ENCODE peak calls at places on chromosomes 12 and 14, in nine cellular contexts. One of them, this sample, is unnamed.

GRCh38 chr14:72064501-72064900 is 132.3 kb downstream of the RGS6 start:
- DNase-seq in ovary: no peak
- DNase-seq in DND-41: no peak
- DNase-seq in iPS DF 6.9: no peak
- DNase-seq in heart left ventricle: no peak
- DNase-seq in A549: no peak
- DNase-seq in CD4-positive, CD25-positive, alpha-beta regulatory T cell: no peak
- DNase-seq in effector memory CD4-positive, alpha-beta T cell: no peak
- DNase-seq in fibroblast of lung: no peak
- DNase-seq in this sample: no peak

GRCh38 chr14:45201908-45202307 is 51.1 kb downstream of the MIS18BP1 start:
- DNase-seq in A549: no peak
- DNase-seq in iPS DF 6.9: no peak
- DNase-seq in ovary: no peak
- DNase-seq in DND-41: peak; percentile 55
- DNase-seq in CD4-positive, CD25-positive, alpha-beta regulatory T cell: no peak
- DNase-seq in heart left ventricle: no peak
- DNase-seq in fibroblast of lung: peak; percentile 21
- DNase-seq in effector memory CD4-positive, alpha-beta T cell: no peak
- DNase-seq in this sample: no peak

GRCh38 chr12:57416039-57416996 is 14.5 kb downstream of the R3HDM2 start:
- DNase-seq in A549: no peak
- DNase-seq in ovary: no peak
- DNase-seq in iPS DF 6.9: no peak
- DNase-seq in heart left ventricle: no peak
- DNase-seq in fibroblast of lung: peak; percentile 30
- DNase-seq in CD4-positive, CD25-positive, alpha-beta regulatory T cell: no peak
- DNase-seq in DND-41: no peak
- DNase-seq in effector memory CD4-positive, alpha-beta T cell: no peak
- DNase-seq in this sample: no peak

GRCh38 chr12:5910790-5911548 is 34.1 kb downstream of the ANO2 start:
- DNase-seq in effector memory CD4-positive, alpha-beta T cell: no peak
- DNase-seq in fibroblast of lung: no peak
- DNase-seq in iPS DF 6.9: no peak
- DNase-seq in CD4-positive, CD25-positive, alpha-beta regulatory T cell: no peak
- DNase-seq in ovary: no peak
- DNase-seq in heart left ventricle: no peak
- DNase-seq in A549: no peak
- DNase-seq in DND-41: no peak
- DNase-seq in this sample: no peak

GRCh38 chr12:103858953-103859601 is 18.0 kb upstream of the NT5DC3 start:
- DNase-seq in iPS DF 6.9: no peak
- DNase-seq in A549: peak; percentile 73
- DNase-seq in ovary: peak; percentile 42
- DNase-seq in CD4-positive, CD25-positive, alpha-beta regulatory T cell: no peak
- DNase-seq in effector memory CD4-positive, alpha-beta T cell: no peak
- DNase-seq in heart left ventricle: peak; percentile 76
- DNase-seq in DND-41: no peak
- DNase-seq in fibroblast of lung: peak; percentile 97
- DNase-seq in this sample: no peak

GRCh38 chr12:61367281-61367785 is 892.9 kb upstream of the USP15 start:
- DNase-seq in heart left ventricle: no peak
- DNase-seq in DND-41: no peak
- DNase-seq in ovary: no peak
- DNase-seq in iPS DF 6.9: no peak
- DNase-seq in A549: no peak
- DNase-seq in effector memory CD4-positive, alpha-beta T cell: no peak
- DNase-seq in fibroblast of lung: no peak
- DNase-seq in CD4-positive, CD25-positive, alpha-beta regulatory T cell: no peak
- DNase-seq in this sample: no peak

GRCh38 chr12:5166976-5167375 is 123.3 kb downstream of the KCNA5 start:
- DNase-seq in effector memory CD4-positive, alpha-beta T cell: no peak
- DNase-seq in ovary: no peak
- DNase-seq in DND-41: no peak
- DNase-seq in iPS DF 6.9: no peak
- DNase-seq in A549: no peak
- DNase-seq in heart left ventricle: no peak
- DNase-seq in fibroblast of lung: peak; percentile 91
- DNase-seq in CD4-positive, CD25-positive, alpha-beta regulatory T cell: no peak
- DNase-seq in this sample: no peak

GRCh38 chr12:50101663-50102062 is 2.1 kb upstream of the GPD1 start:
- DNase-seq in ovary: no peak
- DNase-seq in iPS DF 6.9: no peak
- DNase-seq in CD4-positive, CD25-positive, alpha-beta regulatory T cell: no peak
- DNase-seq in A549: peak; percentile 65
- DNase-seq in heart left ventricle: no peak
- DNase-seq in effector memory CD4-positive, alpha-beta T cell: no peak
- DNase-seq in DND-41: no peak
- DNase-seq in fibroblast of lung: peak; percentile 60
- DNase-seq in this sample: no peak

GRCh38 chr14:104281768-104282301 is 143.4 kb downstream of the KIF26A start:
- DNase-seq in DND-41: no peak
- DNase-seq in A549: no peak
- DNase-seq in effector memory CD4-positive, alpha-beta T cell: no peak
- DNase-seq in iPS DF 6.9: no peak
- DNase-seq in CD4-positive, CD25-positive, alpha-beta regulatory T cell: no peak
- DNase-seq in heart left ventricle: peak; percentile 17
- DNase-seq in fibroblast of lung: no peak
- DNase-seq in ovary: peak; percentile 9
- DNase-seq in this sample: peak; percentile 4

GRCh38 chr14:90759370-90760054 is 56.7 kb downstream of the TTC7B start:
- DNase-seq in heart left ventricle: peak; percentile 65
- DNase-seq in ovary: no peak
- DNase-seq in CD4-positive, CD25-positive, alpha-beta regulatory T cell: no peak
- DNase-seq in DND-41: no peak
- DNase-seq in fibroblast of lung: no peak
- DNase-seq in iPS DF 6.9: no peak
- DNase-seq in effector memory CD4-positive, alpha-beta T cell: no peak
- DNase-seq in A549: no peak
- DNase-seq in this sample: no peak

GRCh38 chr12:32765906-32766305 is 10.2 kb upstream of the YARS2 start:
- DNase-seq in CD4-positive, CD25-positive, alpha-beta regulatory T cell: no peak
- DNase-seq in A549: no peak
- DNase-seq in ovary: no peak
- DNase-seq in effector memory CD4-positive, alpha-beta T cell: no peak
- DNase-seq in iPS DF 6.9: no peak
- DNase-seq in fibroblast of lung: peak; percentile 33
- DNase-seq in heart left ventricle: no peak
- DNase-seq in DND-41: no peak
- DNase-seq in this sample: no peak

GRCh38 chr14:104228716-104229620 is 90.6 kb downstream of the KIF26A start:
- DNase-seq in iPS DF 6.9: no peak
- DNase-seq in heart left ventricle: no peak
- DNase-seq in effector memory CD4-positive, alpha-beta T cell: no peak
- DNase-seq in CD4-positive, CD25-positive, alpha-beta regulatory T cell: no peak
- DNase-seq in DND-41: no peak
- DNase-seq in A549: no peak
- DNase-seq in ovary: peak; percentile 14
- DNase-seq in fibroblast of lung: no peak
- DNase-seq in this sample: no peak

GRCh38 chr14:89915114-89915878 is 39.2 kb downstream of the EFCAB11 start:
- DNase-seq in ovary: peak; percentile 60
- DNase-seq in CD4-positive, CD25-positive, alpha-beta regulatory T cell: peak; percentile 24
- DNase-seq in heart left ventricle: peak; percentile 33
- DNase-seq in DND-41: peak; percentile 73
- DNase-seq in iPS DF 6.9: no peak
- DNase-seq in effector memory CD4-positive, alpha-beta T cell: peak; percentile 37
- DNase-seq in A549: peak; percentile 46
- DNase-seq in fibroblast of lung: peak; percentile 84
- DNase-seq in this sample: no peak

GRCh38 chr12:88208661-88209060 is 66.6 kb downstream of the TMTC3 start:
- DNase-seq in ovary: no peak
- DNase-seq in A549: no peak
- DNase-seq in DND-41: no peak
- DNase-seq in iPS DF 6.9: no peak
- DNase-seq in CD4-positive, CD25-positive, alpha-beta regulatory T cell: no peak
- DNase-seq in fibroblast of lung: no peak
- DNase-seq in heart left ventricle: no peak
- DNase-seq in effector memory CD4-positive, alpha-beta T cell: no peak
- DNase-seq in this sample: no peak

DNA sequence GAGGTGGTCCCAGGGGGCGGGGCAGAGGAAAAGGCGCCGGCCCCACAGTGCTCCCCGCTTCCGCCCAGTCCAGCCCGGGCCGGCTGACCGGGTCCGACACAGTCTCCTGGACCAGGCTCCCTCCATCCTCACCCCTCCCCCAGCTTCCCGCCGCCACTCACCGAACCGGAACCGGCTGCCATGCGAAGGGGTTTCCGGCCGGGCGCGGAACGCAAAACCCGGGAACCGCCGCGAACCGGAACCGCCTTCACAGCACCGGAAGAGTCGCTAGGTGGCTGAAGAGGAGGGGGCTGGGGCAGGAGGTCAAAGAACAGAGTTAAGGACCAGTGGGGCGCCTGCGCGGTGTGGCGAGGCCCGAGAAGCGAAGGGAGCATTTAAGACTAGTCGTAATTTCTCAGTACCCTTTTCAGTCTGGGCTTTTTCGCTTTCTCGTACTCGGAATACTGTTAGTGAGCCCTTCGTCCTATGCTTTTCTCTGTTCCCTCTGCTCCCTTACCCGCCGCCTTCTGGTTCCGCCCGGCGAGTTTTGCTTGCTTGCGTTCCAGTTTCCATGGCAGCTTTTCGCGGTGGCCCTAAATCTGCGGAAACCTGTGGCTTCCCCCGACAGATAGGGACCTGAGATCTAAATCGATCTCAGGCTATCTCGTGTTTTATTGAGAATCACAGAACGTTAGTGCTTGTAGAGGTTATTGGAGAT is at the start of gene SENP1:
- DNase-seq in DND-41: peak; percentile 91
- DNase-seq in ovary: peak; percentile 89
- DNase-seq in effector memory CD4-positive, alpha-beta T cell: peak; percentile 83
- DNase-seq in fibroblast of lung: peak; percentile 91
- DNase-seq in iPS DF 6.9: peak; percentile 70
- DNase-seq in CD4-positive, CD25-positive, alpha-beta regulatory T cell: peak; percentile 83
- DNase-seq in heart left ventricle: peak; percentile 91
- DNase-seq in A549: peak; percentile 86
- DNase-seq in this sample: peak; percentile 90
- H3K4me3 ChIP-seq in DND-41: peak within 1 kb of the TSS; percentile 78
- H3K4me3 ChIP-seq in ovary: peak within 1 kb of the TSS; percentile 75
- H3K4me3 ChIP-seq in effector memory CD4-positive, alpha-beta T cell: peak within 1 kb of the TSS; percentile 87
- H3K4me3 ChIP-seq in fibroblast of lung: peak within 1 kb of the TSS; percentile 64
- H3K4me3 ChIP-seq in iPS DF 6.9: peak within 1 kb of the TSS; percentile 92
- H3K4me3 ChIP-seq in CD4-positive, CD25-positive, alpha-beta regulatory T cell: peak within 1 kb of the TSS; percentile 91
- H3K4me3 ChIP-seq in heart left ventricle: peak within 1 kb of the TSS; percentile 98
- H3K4me3 ChIP-seq in A549: peak within 1 kb of the TSS; percentile 93
- H3K4me3 ChIP-seq in this sample: peak within 1 kb of the TSS; percentile 86

GRCh38 chr14:58540693-58541092 is 97.1 kb upstream of the DACT1 start:
- DNase-seq in iPS DF 6.9: no peak
- DNase-seq in ovary: no peak
- DNase-seq in effector memory CD4-positive, alpha-beta T cell: no peak
- DNase-seq in A549: no peak
- DNase-seq in CD4-positive, CD25-positive, alpha-beta regulatory T cell: no peak
- DNase-seq in fibroblast of lung: no peak
- DNase-seq in DND-41: no peak
- DNase-seq in heart left ventricle: no peak
- DNase-seq in this sample: no peak
- H3K27ac ChIP-seq in iPS DF 6.9: no peak overlapping the region
- H3K27ac ChIP-seq in ovary: no peak overlapping the region
- H3K27ac ChIP-seq in effector memory CD4-positive, alpha-beta T cell: no peak overlapping the region
- H3K27ac ChIP-seq in A549: no peak overlapping the region
- H3K27ac ChIP-seq in CD4-positive, CD25-positive, alpha-beta regulatory T cell: no peak overlapping the region
- H3K27ac ChIP-seq in fibroblast of lung: no peak overlapping the region
- H3K27ac ChIP-seq in DND-41: no peak overlapping the region
- H3K27ac ChIP-seq in heart left ventricle: no peak overlapping the region
- H3K27ac ChIP-seq in this sample: no peak overlapping the region

DNA sequence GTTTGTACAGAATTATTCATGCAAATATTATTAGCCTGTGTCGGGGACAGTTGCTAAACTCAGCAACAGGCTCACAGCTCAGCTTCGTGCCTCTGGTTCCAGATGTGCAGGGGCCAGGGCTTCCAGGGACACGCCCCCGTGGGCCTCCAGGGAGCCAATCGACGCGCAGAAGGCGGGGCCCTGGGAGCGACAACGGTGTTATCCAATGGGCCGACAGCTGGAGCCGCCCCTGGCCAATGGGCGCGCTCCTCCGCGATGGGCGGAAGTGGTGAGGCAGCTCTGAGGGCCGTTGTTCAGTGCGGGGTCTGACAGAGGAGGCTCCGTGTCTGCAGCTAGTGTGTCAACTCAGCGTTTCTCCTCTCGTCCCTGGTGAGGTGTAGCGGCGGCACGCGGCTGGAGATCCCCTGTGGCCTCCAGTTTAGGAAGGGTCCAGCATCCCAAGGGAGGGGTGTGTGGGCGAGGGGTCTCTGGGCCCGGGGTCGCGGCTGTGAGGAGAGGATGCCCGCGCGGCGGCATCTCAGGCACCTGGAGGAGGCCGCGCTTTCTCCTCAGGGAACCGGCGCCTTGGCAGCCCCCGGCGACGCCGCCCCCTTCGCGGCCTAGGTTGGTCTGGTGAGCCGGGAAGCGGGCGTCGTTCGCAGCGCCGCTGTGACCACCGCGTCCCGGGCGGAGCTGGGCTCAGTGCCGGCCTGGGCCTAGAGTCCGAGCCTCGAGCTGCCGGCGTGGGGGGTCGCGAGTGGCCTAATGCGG is at the start of gene TRAFD1:
- DNase-seq in heart left ventricle: peak; percentile 99
- DNase-seq in DND-41: peak; percentile 99
- DNase-seq in ovary: peak; percentile 98
- DNase-seq in fibroblast of lung: peak; percentile 97
- DNase-seq in iPS DF 6.9: peak; percentile 92
- DNase-seq in effector memory CD4-positive, alpha-beta T cell: peak; percentile 96
- DNase-seq in CD4-positive, CD25-positive, alpha-beta regulatory T cell: peak; percentile 97
- DNase-seq in A549: peak; percentile 99
- DNase-seq in this sample: peak; percentile 98
- H3K4me1 ChIP-seq in heart left ventricle: peaks cover 60% of the 10 kb centered on the region
- H3K4me1 ChIP-seq in DND-41: peaks cover 49% of the 10 kb centered on the region
- H3K4me1 ChIP-seq in ovary: peaks cover 16% of the 10 kb centered on the region
- H3K4me1 ChIP-seq in fibroblast of lung: peaks cover 26% of the 10 kb centered on the region
- H3K4me1 ChIP-seq in iPS DF 6.9: no peaks in the 10 kb centered on the region
- H3K4me1 ChIP-seq in effector memory CD4-positive, alpha-beta T cell: peaks cover 24% of the 10 kb centered on the region
- H3K4me1 ChIP-seq in CD4-positive, CD25-positive, alpha-beta regulatory T cell: peaks cover 51% of the 10 kb centered on the region
- H3K4me1 ChIP-seq in A549: peaks cover 60% of the 10 kb centered on the region
- H3K4me1 ChIP-seq in this sample: no peaks in the 10 kb centered on the region

GRCh38 chr14:30940886-30941285 is 66.5 kb downstream of the COCH start:
- DNase-seq in ovary: no peak
- DNase-seq in A549: no peak
- DNase-seq in effector memory CD4-positive, alpha-beta T cell: no peak
- DNase-seq in DND-41: no peak
- DNase-seq in fibroblast of lung: no peak
- DNase-seq in iPS DF 6.9: no peak
- DNase-seq in heart left ventricle: no peak
- DNase-seq in CD4-positive, CD25-positive, alpha-beta regulatory T cell: no peak
- DNase-seq in this sample: no peak

GRCh38 chr14:30938617-30939016 is 64.3 kb downstream of the COCH start:
- DNase-seq in ovary: no peak
- DNase-seq in effector memory CD4-positive, alpha-beta T cell: no peak
- DNase-seq in iPS DF 6.9: no peak
- DNase-seq in DND-41: no peak
- DNase-seq in heart left ventricle: no peak
- DNase-seq in A549: no peak
- DNase-seq in fibroblast of lung: no peak
- DNase-seq in CD4-positive, CD25-positive, alpha-beta regulatory T cell: no peak
- DNase-seq in this sample: no peak

DNA sequence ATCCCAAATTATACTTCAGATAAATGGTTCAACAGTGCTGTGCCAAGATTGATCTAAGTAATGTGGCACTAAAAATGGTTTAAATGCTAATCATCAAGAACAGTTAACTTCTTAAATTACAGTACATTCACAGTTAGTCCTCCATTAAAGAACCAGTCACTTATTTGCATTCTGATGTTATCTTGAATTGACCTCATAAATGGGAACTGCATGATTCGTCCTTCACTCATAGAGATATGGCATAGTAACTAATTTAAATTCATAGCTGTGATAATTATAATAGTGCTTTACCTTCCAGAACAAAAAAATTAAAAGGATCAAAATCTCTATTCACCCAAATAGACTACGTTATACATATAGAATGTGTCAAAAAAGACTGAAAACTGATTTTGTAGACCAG is 61.1 kb downstream of the COCH start:
- DNase-seq in CD4-positive, CD25-positive, alpha-beta regulatory T cell: no peak
- DNase-seq in ovary: no peak
- DNase-seq in iPS DF 6.9: no peak
- DNase-seq in heart left ventricle: no peak
- DNase-seq in fibroblast of lung: no peak
- DNase-seq in A549: no peak
- DNase-seq in DND-41: no peak
- DNase-seq in effector memory CD4-positive, alpha-beta T cell: no peak
- DNase-seq in this sample: no peak
- H3K4me3 ChIP-seq in CD4-positive, CD25-positive, alpha-beta regulatory T cell: no peak overlapping the region
- H3K4me3 ChIP-seq in ovary: no peak overlapping the region
- H3K4me3 ChIP-seq in iPS DF 6.9: no peak overlapping the region
- H3K4me3 ChIP-seq in heart left ventricle: no peak overlapping the region
- H3K4me3 ChIP-seq in fibroblast of lung: no peak overlapping the region
- H3K4me3 ChIP-seq in A549: no peak overlapping the region
- H3K4me3 ChIP-seq in DND-41: no peak overlapping the region
- H3K4me3 ChIP-seq in effector memory CD4-positive, alpha-beta T cell: no peak overlapping the region
- H3K4me3 ChIP-seq in this sample: no peak overlapping the region